ENCODE peak calls at places on chromosomes 6 and 20, in ten cellular contexts. O, G, V, U, W, E, T, P, J and Q are unnamed samples.

GRCh38 chr20:24693466-24694156 is 224.2 kb downstream of the SYNDIG1 start:
- DNase-seq in O (no peak), G (no peak), V (no peak), U (no peak), W (no peak), E (no peak), T (no peak), P (peak; percentile 64), J (no peak), Q (no peak)

GRCh38 chr6:4017847-4018193 is 61.1 kb downstream of the FAM217A start:
- DNase-seq in O (no peak), G (no peak), V (no peak), U (peak; percentile 86), W (no peak), E (no peak), T (no peak), P (no peak), J (no peak), Q (no peak)

GRCh38 chr6:123769431-123769830 is 34.2 kb upstream of the NKAIN2 start:
- DNase-seq in O (no peak), G (no peak), V (no peak), U (no peak), W (no peak), E (no peak), T (no peak), P (no peak), J (no peak), Q (peak; percentile 17)

GRCh38 chr6:53731906-53732636 is 62.7 kb upstream of the LRRC1 start:
- DNase-seq in O (no peak), G (no peak), V (no peak), U (peak; percentile 78), W (no peak), E (no peak), T (no peak), P (no peak), J (no peak), Q (no peak)

GRCh38 chr6:164104432-164104831 is 689.9 kb downstream of the QKI start:
- DNase-seq in O (no peak), G (no peak), V (no peak), U (no peak), W (no peak), E (no peak), T (no peak), P (no peak), J (no peak), Q (no peak)

GRCh38 chr20:24588047-24588635 is 118.7 kb downstream of the SYNDIG1 start:
- DNase-seq in O (no peak), G (no peak), V (no peak), U (no peak), W (no peak), E (no peak), T (no peak), P (peak; percentile 26), J (no peak), Q (no peak)

GRCh38 chr6:134047124-134047523 is 5.3 kb downstream of the SLC2A12 start:
- DNase-seq in O (no peak), G (no peak), V (no peak), U (no peak), W (no peak), E (no peak), T (no peak), P (no peak), J (no peak), Q (no peak)

GRCh38 chr6:43951063-43951755 is 176.0 kb downstream of the MRPL14 start:
- DNase-seq in O (no peak), G (no peak), V (no peak), U (no peak), W (peak; percentile 16), E (no peak), T (peak; percentile 58), P (peak; percentile 71), J (peak; percentile 43), Q (peak; percentile 61)

GRCh38 chr20:1671891-1672669 is 14.5 kb upstream of the SIRPG start:
- DNase-seq in O (peak; percentile 87), G (no peak), V (no peak), U (no peak), W (no peak), E (no peak), T (no peak), P (no peak), J (no peak), Q (no peak)

GRCh38 chr20:8647868-8648495 is 420.9 kb upstream of the PLCB4 start:
- DNase-seq in O (no peak), G (no peak), V (no peak), U (no peak), W (no peak), E (no peak), T (no peak), P (no peak), J (no peak), Q (no peak)

GRCh38 chr6:98828991-98829411 is 5.4 kb upstream of the POU3F2 start:
- DNase-seq in O (peak; percentile 24), G (no peak), V (no peak), U (no peak), W (no peak), E (no peak), T (no peak), P (no peak), J (no peak), Q (no peak)

GRCh38 chr20:14334306-14334930 is 3.0 kb downstream of the FLRT3 start:
- DNase-seq in O (peak; percentile 82), G (peak; percentile 77), V (no peak), U (peak; percentile 45), W (no peak), E (peak; percentile 22), T (peak; percentile 30), P (no peak), J (peak; percentile 42), Q (no peak)

GRCh38 chr20:35271904-35272303 is 6.0 kb downstream of the MMP24OS start:
- DNase-seq in O (no peak), G (no peak), V (no peak), U (no peak), W (no peak), E (no peak), T (no peak), P (no peak), J (no peak), Q (no peak)

GRCh38 chr20:61557603-61558002 is 305.5 kb downstream of the CDH4 start:
- DNase-seq in O (no peak), G (no peak), V (no peak), U (no peak), W (no peak), E (no peak), T (no peak), P (no peak), J (no peak), Q (no peak)

GRCh38 chr6:30618270-30618787 is 689 bp downstream of the MRPS18B start:
- DNase-seq in O (no peak), G (no peak), V (no peak), U (peak; percentile 48), W (no peak), E (no peak), T (no peak), P (no peak), J (no peak), Q (no peak)

GRCh38 chr20:12535316-12535715 is 473.5 kb upstream of the SPTLC3 start:
- DNase-seq in O (no peak), G (no peak), V (no peak), U (peak; percentile 99), W (no peak), E (no peak), T (no peak), P (no peak), J (no peak), Q (no peak)

GRCh38 chr6:155311076-155311475 is 3.2 kb downstream of the TFB1M start:
- DNase-seq in O (no peak), G (no peak), V (no peak), U (no peak), W (no peak), E (no peak), T (no peak), P (no peak), J (no peak), Q (no peak)

GRCh38 chr6:82877213-82878195 is 188.1 kb downstream of the UBE3D start:
- DNase-seq in O (no peak), G (no peak), V (no peak), U (no peak), W (no peak), E (peak; percentile 31), T (no peak), P (no peak), J (no peak), Q (no peak)

GRCh38 chr20:11711214-11711613 is 206.5 kb upstream of the BTBD3 start:
- DNase-seq in O (no peak), G (no peak), V (no peak), U (no peak), W (no peak), E (no peak), T (no peak), P (no peak), J (no peak), Q (no peak)

GRCh38 chr6:125945378-125946141 is 11.0 kb upstream of the HINT3 start:
- DNase-seq in O (no peak), G (no peak), V (no peak), U (no peak), W (no peak), E (no peak), T (no peak), P (no peak), J (no peak), Q (no peak)

GRCh38 chr6:5994234-5994998 is 12.3 kb downstream of the NRN1 start:
- DNase-seq in O (no peak), G (no peak), V (no peak), U (no peak), W (no peak), E (no peak), T (no peak), P (no peak), J (no peak), Q (no peak)

GRCh38 chr6:154661751-154662150 is 71.5 kb upstream of the SCAF8 start:
- DNase-seq in O (no peak), G (no peak), V (no peak), U (no peak), W (no peak), E (peak; percentile 47), T (no peak), P (no peak), J (no peak), Q (no peak)

GRCh38 chr20:19986419-19986818 is 30.7 kb upstream of the NAA20 start:
- DNase-seq in O (peak; percentile 50), G (no peak), V (no peak), U (no peak), W (no peak), E (no peak), T (no peak), P (no peak), J (no peak), Q (no peak)